ENCODE peak calls at places on chromosomes 6 and 20, in eight cellular contexts. Y is dermis microvascular lymphatic vessel endothelial cell, E is ecto neural progenitor cell, L is AG08396, H is GM23248, U is amygdala, D is heart left ventricle, C is SW 1271. Z is an unnamed sample.

GRCh38 chr20:49122920-49123319 is 65.2 kb downstream of the STAU1 start:
- DNase-seq in U (no peak), D (no peak), Y (no peak), E (no peak), C (no peak), H (no peak), L (no peak), Z (no peak)

GRCh38 chr6:95143408-95144180 is 433.7 kb upstream of the MANEA start:
- DNase-seq in H (no peak), L (no peak), Y (no peak), E (no peak), D (no peak), U (no peak), C (no peak), Z (no peak)

GRCh38 chr20:50513169-50514034 is 3.2 kb downstream of the PTPN1 start:
- DNase-seq in L (peak; percentile 46), U (no peak), Y (peak; percentile 82), H (peak; percentile 87), C (peak; percentile 72), D (no peak), E (no peak), Z (peak; percentile 70)

GRCh38 chr20:21509597-21510331 is 4.1 kb downstream of the NKX2-2 start:
- DNase-seq in U (no peak), Y (no peak), D (no peak), C (no peak), E (peak; percentile 61), L (peak; percentile 68), H (peak; percentile 75), Z (no peak)

GRCh38 chr20:43722153-43722505 is 4.7 kb downstream of the GTSF1L start:
- DNase-seq in D (no peak), C (no peak), U (no peak), H (no peak), L (no peak), Y (no peak), E (no peak), Z (no peak)

GRCh38 chr20:44020406-44021148 is 105.9 kb downstream of the TOX2 start:
- DNase-seq in L (no peak), C (no peak), H (no peak), D (no peak), E (no peak), U (no peak), Y (no peak), Z (no peak)

GRCh38 chr20:34794006-34794585 is 31.4 kb downstream of the NCOA6 start:
- DNase-seq in L (no peak), Y (no peak), E (no peak), H (no peak), D (no peak), U (no peak), C (no peak), Z (no peak)

GRCh38 chr6:163438940-163439335 is 24.4 kb downstream of the QKI start:
- DNase-seq in L (no peak), H (peak; percentile 28), D (peak; percentile 64), U (no peak), Y (no peak), C (no peak), E (no peak), Z (no peak)

GRCh38 chr6:43739642-43740091 is 30.3 kb upstream of the VEGFA start:
- DNase-seq in L (no peak), H (no peak), E (peak; percentile 45), D (no peak), U (no peak), C (no peak), Y (no peak), Z (no peak)

GRCh38 chr6:153162646-153163045 is 31.6 kb upstream of the RGS17 start:
- DNase-seq in D (no peak), E (no peak), C (no peak), Y (no peak), U (no peak), H (no peak), L (no peak), Z (no peak)

GRCh38 chr6:105815657-105816555 is 270.2 kb upstream of the PRDM1 start:
- DNase-seq in L (no peak), C (no peak), Y (no peak), D (no peak), H (no peak), E (no peak), U (no peak), Z (no peak)

GRCh38 chr6:14339711-14340590 is 222.4 kb downstream of the CD83 start:
- DNase-seq in E (no peak), H (no peak), L (no peak), Y (no peak), C (no peak), U (no peak), D (no peak), Z (no peak)

GRCh38 chr20:53763707-53764415 is 170.2 kb upstream of the ZNF217 start:
- DNase-seq in L (peak; percentile 41), C (no peak), E (no peak), U (no peak), D (no peak), H (peak; percentile 57), Y (peak; percentile 44), Z (peak; percentile 68)

GRCh38 chr6:134437376-134437775 is 119.5 kb upstream of the SGK1 start:
- DNase-seq in H (peak; percentile 52), D (no peak), U (no peak), L (no peak), C (peak; percentile 37), Y (peak; percentile 45), E (no peak), Z (no peak)

GRCh38 chr20:45958593-45958992 is 13.4 kb downstream of the ZNF335 start:
- DNase-seq in C (no peak), L (no peak), U (no peak), H (no peak), Y (no peak), E (no peak), D (no peak), Z (no peak)

Z was measured in adipocyte.